ENCODE peak calls at places on chromosomes 7 and 10, in eight cellular contexts. G is OCI-LY7, V is nephron progenitor cell, U is A549, H is heart left ventricle, N is uterus, E is hepatocyte, Q is chondrocyte. S is an unnamed sample.

GRCh38 chr7:50352282-50352681 is 47.8 kb downstream of the IKZF1 start:
- DNase-seq in G (no peak), V (no peak), U (no peak), H (no peak), N (no peak), E (no peak), Q (no peak), S (peak)

GRCh38 chr10:35642023-35642792 is at the start of gene FZD8:
- DNase-seq in G (peak), V (peak), U (peak), H (peak), N (peak), E (peak), Q (peak), S (peak)

GRCh38 chr7:33853361-33854062 is 51.8 kb upstream of the BMPER start:
- DNase-seq in G (no peak), V (no peak), U (no peak), H (no peak), N (no peak), E (no peak), Q (no peak), S (no peak)

GRCh38 chr7:4725014-4725951 is 43.2 kb downstream of the FOXK1 start:
- DNase-seq in G (no peak), V (peak), U (peak), H (peak), N (peak), E (no peak), Q (no peak), S (peak)

GRCh38 chr7:41810258-41810576 is 107.3 kb upstream of the INHBA start:
- DNase-seq in G (no peak), V (no peak), U (no peak), H (no peak), N (no peak), E (no peak), Q (no peak), S (peak)

GRCh38 chr7:128444242-128444641 is 11.4 kb upstream of the HILPDA start:
- DNase-seq in G (no peak), V (no peak), U (no peak), H (no peak), N (no peak), E (peak), Q (no peak), S (no peak)

GRCh38 chr7:7686806-7687205 is 31.6 kb downstream of the RPA3 start:
- DNase-seq in G (no peak), V (no peak), U (no peak), H (no peak), N (no peak), E (no peak), Q (no peak), S (no peak)

GRCh38 chr7:133436014-133436428 is 183.1 kb downstream of the EXOC4 start:
- DNase-seq in G (no peak), V (no peak), U (no peak), H (no peak), N (no peak), E (no peak), Q (no peak), S (no peak)

GRCh38 chr7:105760549-105761447 is 115.6 kb downstream of the ATXN7L1 start:
- DNase-seq in G (no peak), V (no peak), U (no peak), H (no peak), N (no peak), E (no peak), Q (no peak), S (no peak)

GRCh38 chr10:72736881-72737280 is 44.9 kb downstream of the MCU start:
- DNase-seq in G (no peak), V (no peak), U (no peak), H (no peak), N (no peak), E (no peak), Q (no peak), S (no peak)

GRCh38 chr7:113622796-113623195 is 296.0 kb downstream of the PPP1R3A start:
- DNase-seq in G (no peak), V (no peak), U (no peak), H (no peak), N (no peak), E (no peak), Q (no peak), S (no peak)

GRCh38 chr10:128263891-128264688 is 137.9 kb upstream of the MKI67 start:
- DNase-seq in G (peak), V (peak), U (peak), H (peak), N (peak), E (peak), Q (no peak), S (peak)

GRCh38 chr7:4838626-4839334 is 23.1 kb downstream of the PAPOLB start:
- DNase-seq in G (no peak), V (no peak), U (no peak), H (no peak), N (no peak), E (no peak), Q (peak), S (no peak)

GRCh38 chr10:94364480-94364879 is 1.7 kb upstream of the NOC3L start:
- DNase-seq in G (no peak), V (no peak), U (no peak), H (no peak), N (no peak), E (no peak), Q (no peak), S (no peak)

GRCh38 chr10:85061401-85061800 is 733.0 kb downstream of the CCSER2 start:
- DNase-seq in G (no peak), V (no peak), U (no peak), H (no peak), N (no peak), E (no peak), Q (no peak), S (no peak)

GRCh38 chr7:148337995-148338747 is 252.4 kb upstream of the C7orf33 start:
- DNase-seq in G (no peak), V (no peak), U (no peak), H (no peak), N (no peak), E (no peak), Q (no peak), S (no peak)

GRCh38 chr10:78185693-78186055 is 152.0 kb downstream of the RPS24 start:
- DNase-seq in G (no peak), V (no peak), U (no peak), H (no peak), N (no peak), E (no peak), Q (no peak), S (no peak)

GRCh38 chr7:98294798-98295382 is 13.4 kb downstream of the BRI3 start:
- DNase-seq in G (peak), V (peak), U (peak), H (no peak), N (no peak), E (peak), Q (no peak), S (peak)

GRCh38 chr7:117949232-117949631 is 76.0 kb upstream of the CTTNBP2 start:
- DNase-seq in G (no peak), V (no peak), U (peak), H (no peak), N (no peak), E (peak), Q (no peak), S (no peak)

GRCh38 chr10:49618861-49619260 is 5.0 kb downstream of the CHAT start:
- DNase-seq in G (no peak), V (no peak), U (no peak), H (no peak), N (no peak), E (no peak), Q (no peak), S (no peak)

GRCh38 chr7:2921748-2922147 is 77.6 kb upstream of the GNA12 start:
- DNase-seq in G (no peak), V (peak), U (no peak), H (peak), N (no peak), E (no peak), Q (no peak), S (no peak)

GRCh38 chr7:152341039-152341913 is 94.5 kb downstream of the KMT2C start:
- DNase-seq in G (peak), V (peak), U (peak), H (no peak), N (no peak), E (peak), Q (no peak), S (no peak)

GRCh38 chr10:5343561-5343960 is 21.2 kb upstream of the UCN3 start:
- DNase-seq in G (no peak), V (no peak), U (peak), H (no peak), N (no peak), E (no peak), Q (no peak), S (no peak)

GRCh38 chr10:49395741-49396665 is at the start of gene DRGX:
- DNase-seq in G (no peak), V (peak), U (no peak), H (no peak), N (no peak), E (no peak), Q (no peak), S (no peak)

DNA sequence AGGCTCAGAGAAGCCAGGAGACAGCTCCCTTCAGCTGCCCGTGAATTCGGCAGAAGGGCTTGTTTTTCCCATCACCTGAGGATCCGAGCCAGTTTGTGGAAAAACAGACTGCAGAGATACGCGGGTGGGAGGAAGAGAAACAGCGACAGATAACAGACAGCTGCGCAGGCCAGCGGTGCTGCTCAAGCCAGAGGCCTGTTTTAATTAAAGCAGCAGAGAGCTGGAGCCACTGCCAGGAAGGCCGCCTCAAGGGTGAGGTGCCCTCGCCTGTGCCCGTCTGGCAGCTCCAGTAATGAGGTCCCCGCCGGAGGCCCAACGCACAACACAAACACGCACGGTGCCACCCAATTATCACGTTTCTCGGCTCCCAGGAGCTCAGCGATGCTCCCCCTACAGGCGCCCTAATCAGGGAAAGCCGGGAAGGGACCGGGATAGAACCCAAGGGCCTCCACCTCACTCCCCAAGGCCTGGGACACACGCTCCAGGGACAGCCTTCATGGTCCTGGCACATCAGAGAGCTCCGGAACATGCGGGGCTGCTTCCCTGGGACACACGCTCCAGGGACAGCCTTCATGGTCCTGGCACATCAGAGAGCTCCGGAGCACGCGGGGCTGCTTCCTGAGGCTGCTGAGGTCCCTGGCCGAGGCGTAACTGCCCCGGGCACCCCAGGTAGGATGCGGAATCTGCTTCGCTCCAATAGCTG is 60.6 kb upstream of the DNAAF5 start:
- DNase-seq in G (no peak), V (no peak), U (no peak), H (no peak), N (peak), E (no peak), Q (no peak), S (no peak)
- TF ChIP-seq CTCF in G (no peak), V (no peak), U (no peak), H (peak), N (peak), E (no peak), Q (peak), S (no peak)

DNA sequence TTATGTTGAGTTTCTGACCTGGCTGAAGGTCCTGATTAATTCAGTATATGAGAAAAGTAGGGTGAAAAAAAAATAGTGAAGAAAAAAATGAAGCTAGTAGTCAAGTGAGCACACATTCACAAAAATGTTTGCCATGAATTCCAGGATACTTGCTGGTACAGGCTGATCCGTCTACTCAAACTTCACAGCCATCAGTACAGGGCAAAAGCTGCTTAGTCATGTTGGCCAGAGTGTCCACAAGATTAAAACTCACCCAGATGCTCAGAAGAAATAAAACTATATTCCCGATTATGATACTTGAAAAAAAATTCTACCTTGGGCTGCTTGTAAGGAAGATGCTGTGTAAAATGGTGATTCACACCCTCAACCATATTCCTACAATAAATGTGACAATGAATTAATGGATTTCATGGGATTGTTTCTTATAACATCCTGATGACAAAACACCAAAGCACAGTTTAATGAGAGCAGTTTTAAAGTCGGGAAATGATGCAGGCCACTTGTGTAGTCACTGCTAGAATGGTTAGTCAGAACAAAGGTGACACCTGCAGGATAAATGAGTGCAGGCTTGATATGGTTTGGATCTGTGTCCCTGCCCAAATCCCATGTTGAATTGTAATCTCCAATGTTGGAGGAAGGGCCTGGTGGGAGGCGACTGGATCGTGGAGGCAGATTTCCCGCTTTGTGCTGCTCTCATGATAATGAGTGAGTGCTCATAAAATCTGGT is 49.2 kb upstream of the ANKRD1 start:
- DNase-seq in G (no peak), V (no peak), U (peak), H (no peak), N (no peak), E (no peak), Q (no peak), S (no peak)
- TF ChIP-seq CTCF in G (no peak), V (no peak), U (no peak), H (no peak), N (no peak), E (peak), Q (peak), S (no peak)

DNA sequence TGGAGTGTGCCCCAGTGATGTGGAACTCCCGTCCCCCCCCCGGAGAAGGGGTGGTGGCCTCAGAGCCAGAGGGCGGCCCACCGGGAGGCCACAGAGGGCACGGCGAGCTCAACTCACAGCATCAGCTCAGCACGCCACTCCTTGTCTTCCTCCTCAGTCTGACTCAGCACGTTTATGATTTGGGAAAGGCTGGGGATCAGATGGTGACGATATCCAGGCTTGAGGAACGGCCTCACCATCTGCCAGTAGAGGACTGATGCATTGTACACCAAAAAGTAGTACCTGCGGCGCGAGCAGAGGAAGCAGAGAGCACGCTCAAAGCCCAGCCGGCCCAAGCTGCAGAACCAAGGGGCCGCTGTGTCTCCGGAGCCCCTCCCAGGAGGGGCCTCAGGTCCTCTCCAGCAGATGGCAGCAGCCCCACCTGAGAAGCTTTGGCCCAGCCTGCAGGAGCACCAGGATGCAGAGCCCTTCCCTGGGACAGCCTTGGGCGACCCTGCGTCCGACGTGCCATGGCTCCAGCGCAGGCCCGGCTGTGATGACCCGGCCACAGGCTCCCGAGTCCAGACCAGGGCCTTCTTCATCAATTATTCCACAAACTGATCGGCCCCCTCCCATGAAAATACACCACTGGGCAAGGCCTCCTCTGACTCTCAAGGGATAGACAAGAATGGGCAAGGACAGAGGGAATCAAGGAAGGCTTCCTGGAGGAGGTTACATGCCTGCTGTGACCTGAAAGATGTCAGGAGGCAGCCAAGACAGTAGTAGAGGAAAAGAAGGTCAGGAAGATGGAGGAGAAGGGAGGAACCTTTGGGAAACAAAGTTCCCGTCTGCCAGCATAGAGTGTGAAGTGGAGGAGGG is 3.7 kb downstream of the CFAP46 start:
- DNase-seq in G (peak), V (peak), U (peak), H (peak), N (no peak), E (peak), Q (no peak), S (no peak)
- TF ChIP-seq CTCF in G (peak), V (peak), U (peak), H (peak), N (no peak), E (peak), Q (peak), S (peak)

DNA sequence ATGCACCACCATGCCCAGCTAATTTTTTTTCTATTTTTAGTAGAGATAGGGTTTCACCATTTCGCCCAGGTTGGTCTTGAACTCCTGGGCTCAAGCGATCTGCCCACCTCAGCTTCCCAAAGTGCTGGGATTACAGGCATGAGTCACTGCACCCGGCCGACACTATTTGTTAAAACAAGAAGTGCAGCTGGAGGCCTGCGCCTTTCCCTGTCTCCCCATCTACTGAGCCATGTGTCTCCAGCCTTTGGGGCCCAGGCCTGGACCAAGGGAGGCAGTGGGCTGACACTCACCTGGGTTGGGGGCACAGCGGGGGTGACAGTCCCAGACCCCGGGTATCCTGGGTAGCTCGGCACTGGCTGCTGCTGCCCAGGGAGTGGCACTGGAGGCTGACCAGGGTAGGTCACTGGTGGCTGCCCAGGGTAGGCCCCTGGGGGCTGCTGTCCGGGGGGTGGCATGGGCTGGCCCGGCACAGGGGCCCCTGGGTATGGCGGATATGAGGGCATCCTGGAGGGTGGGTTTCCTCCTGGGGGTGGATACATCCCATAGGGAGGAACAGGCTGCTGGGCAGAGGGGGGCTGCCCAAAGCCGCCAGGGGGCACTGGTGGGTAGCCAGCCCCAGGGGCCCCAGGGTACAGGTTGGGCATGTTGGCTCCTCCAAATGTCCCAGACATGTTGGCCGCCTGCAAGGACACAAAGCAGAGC is 36.3 kb downstream of the PLAC9 start:
- DNase-seq in G (peak), V (no peak), U (no peak), H (no peak), N (no peak), E (no peak), Q (no peak), S (peak)
- TF ChIP-seq CTCF in G (peak), V (no peak), U (peak), H (no peak), N (no peak), E (no peak), Q (peak), S (peak)

GRCh38 chr10:113953505-113954272 is 90.0 kb upstream of the ADRB1 start:
- DNase-seq in G (peak), V (no peak), U (no peak), H (no peak), N (no peak), E (no peak), Q (no peak), S (no peak)
- TF ChIP-seq CTCF in G (peak), V (no peak), U (no peak), H (no peak), N (no peak), E (no peak), Q (peak), S (no peak)

GRCh38 chr10:113780681-113781250 is 29.3 kb downstream of the PLEKHS1 start:
- DNase-seq in G (no peak), V (no peak), U (no peak), H (no peak), N (no peak), E (no peak), Q (no peak), S (peak)
- TF ChIP-seq CTCF in G (no peak), V (no peak), U (no peak), H (no peak), N (no peak), E (no peak), Q (peak), S (no peak)

DNA sequence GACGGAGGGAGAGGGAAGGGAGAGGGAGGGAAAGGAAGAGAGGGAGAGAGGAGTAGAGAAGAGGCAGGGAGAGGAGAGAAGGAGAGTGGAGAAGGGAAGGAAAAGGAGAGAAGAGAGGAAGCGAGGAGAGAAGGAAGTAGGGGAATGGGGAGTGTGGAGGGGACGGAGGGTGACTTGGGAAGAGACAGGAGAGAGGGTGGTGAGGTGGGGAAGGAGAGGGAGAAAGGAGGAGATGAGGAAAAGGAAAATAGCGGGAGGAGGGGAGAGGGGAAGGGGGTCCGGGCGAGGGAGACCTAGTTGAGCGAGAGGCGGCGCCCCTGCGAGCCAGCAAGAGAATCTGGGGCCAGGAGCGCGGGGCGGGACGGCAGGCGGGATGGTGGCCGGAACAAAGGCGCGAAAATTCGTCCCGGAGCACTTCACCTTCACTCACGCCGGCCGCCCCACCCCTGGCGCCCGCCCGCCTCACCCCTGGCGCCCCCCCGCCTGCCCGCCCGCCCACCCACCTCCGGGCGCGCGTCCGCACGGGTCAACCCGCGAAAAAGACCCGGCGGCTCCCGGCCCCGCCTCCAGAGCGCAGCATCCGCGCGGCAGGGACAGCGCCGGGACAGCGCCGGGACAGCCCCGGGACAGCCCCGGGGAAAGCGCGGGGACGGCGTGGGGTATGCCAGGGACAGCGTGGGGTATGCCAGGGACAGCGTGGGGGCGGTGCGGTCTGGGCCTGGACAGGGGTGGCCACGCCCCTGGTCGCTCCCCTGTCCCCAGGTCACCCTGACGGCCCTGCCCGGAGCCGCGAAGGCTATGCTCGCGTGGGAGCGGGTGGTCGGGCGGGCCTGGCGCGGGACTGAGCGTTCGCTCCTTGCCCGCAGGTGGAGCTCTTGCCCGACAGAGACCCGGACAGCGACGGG is 4.2 kb downstream of the VSTM2A start:
- DNase-seq in G (no peak), V (peak), U (peak), H (no peak), N (no peak), E (peak), Q (no peak), S (no peak)
- TF ChIP-seq CTCF in G (no peak), V (peak), U (peak), H (no peak), N (no peak), E (peak), Q (peak), S (no peak)

S was measured in GM10248.